ENCODE peak calls at places on chromosomes 1 and 21, in six cellular contexts. B, T, X, D, C and L are unnamed samples.

GRCh38 chr1:200075938-200076546 is 48.5 kb downstream of the NR5A2 start:
- DNase-seq in B (peak), X (no peak), T (peak), D (no peak), C (peak), L (no peak)

GRCh38 chr1:170445096-170445495 is 86.9 kb upstream of the GORAB start:
- DNase-seq in D (no peak), C (peak), X (no peak), B (peak), T (peak), L (no peak)

GRCh38 chr1:156284762-156285161 is 637 bp downstream of the TMEM79 start:
- DNase-seq in C (no peak), D (no peak), T (no peak), B (no peak), X (no peak), L (no peak)

GRCh38 chr1:210876275-210876674 is 257.7 kb downstream of the KCNH1 start:
- DNase-seq in T (no peak), X (no peak), C (no peak), B (no peak), D (no peak), L (no peak)

GRCh38 chr1:55310517-55310927 is 95.4 kb upstream of the USP24 start:
- DNase-seq in D (no peak), X (no peak), C (no peak), B (peak), T (peak), L (no peak)

GRCh38 chr1:220430059-220430458 is 97.9 kb upstream of the MARK1 start:
- DNase-seq in D (no peak), B (no peak), X (peak), T (no peak), C (peak), L (no peak)

GRCh38 chr1:109802901-109803561 is 39.3 kb upstream of the EPS8L3 start:
- DNase-seq in B (no peak), T (no peak), X (no peak), C (no peak), D (peak), L (no peak)

GRCh38 chr1:41109316-41110263 is 88.1 kb upstream of the SLFNL1 start:
- DNase-seq in B (peak), X (no peak), D (no peak), C (peak), T (peak), L (no peak)

GRCh38 chr21:33360281-33360680 is 35.5 kb downstream of the IFNAR1 start:
- DNase-seq in B (no peak), T (peak), C (no peak), D (no peak), X (no peak), L (no peak)

DNA sequence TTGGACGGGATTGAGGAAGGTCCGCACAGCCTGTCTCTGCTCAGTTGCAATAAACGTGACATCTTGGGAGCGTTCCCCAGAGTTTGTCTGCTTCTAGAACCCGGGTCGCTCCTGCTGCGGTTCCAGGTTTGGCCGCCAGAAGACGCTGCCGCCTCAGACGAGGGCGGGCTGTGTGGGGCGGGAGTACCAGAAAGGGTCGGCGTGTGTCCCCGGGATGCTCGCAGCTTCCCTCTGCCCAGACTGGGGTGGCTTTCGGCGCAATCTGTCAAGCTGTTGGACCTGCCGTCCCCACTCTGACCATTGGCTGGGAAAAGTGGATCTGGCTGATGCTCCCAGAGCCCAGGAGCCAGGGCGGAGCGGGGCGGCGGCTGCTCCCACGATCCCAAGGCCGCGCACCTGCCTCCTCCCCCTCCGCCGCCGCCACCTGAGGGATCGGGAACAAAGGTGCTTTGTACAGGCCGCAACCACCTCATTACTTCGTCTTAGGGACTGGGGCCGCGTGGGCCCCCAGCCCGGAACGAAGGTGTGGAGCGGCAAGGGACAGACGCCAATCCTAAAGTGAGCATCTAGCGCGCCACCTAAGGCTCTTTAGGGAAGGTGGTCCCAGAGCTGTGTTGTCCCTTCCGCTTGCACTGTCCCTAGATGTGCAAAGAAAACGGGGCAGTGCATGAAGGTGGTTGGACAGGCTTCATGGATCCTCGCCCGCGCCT is 683 bp upstream of the EFNA4 start:
- DNase-seq in B (peak), C (peak), X (peak), D (peak), T (peak), L (no peak)
- H3K9ac ChIP-seq in B (no peak), C (peak), X (peak), D (no peak), T (no peak), L (no peak)

GRCh38 chr1:39453603-39454002 is 37.8 kb upstream of the BMP8A start:
- DNase-seq in T (peak), D (no peak), B (peak), X (no peak), C (no peak), L (no peak)
- H3K14ac ChIP-seq in T (no peak), D (no peak), B (no peak), X (no peak), C (no peak), L (no peak)

GRCh38 chr1:195733408-195733807 is 874.8 kb downstream of the KCNT2 start:
- DNase-seq in C (no peak), X (no peak), T (no peak), D (no peak), B (no peak), L (no peak)
- H3K27ac ChIP-seq in C (no peak), X (no peak), T (no peak), D (no peak), B (no peak), L (no peak)

GRCh38 chr1:157968951-157969350 is 24.5 kb upstream of the KIRREL1 start:
- DNase-seq in X (no peak), C (no peak), T (peak), D (no peak), B (peak), L (no peak)
- H3K9ac ChIP-seq in X (no peak), C (no peak), T (no peak), D (no peak), B (peak), L (no peak)